ENCODE peak calls at places on chromosomes 6 and 20, in six cellular contexts. V is A172; T is stimulated activated naive CD4-positive, alpha-beta T cell; J is A549; C is activated CD8-positive, alpha-beta memory T cell treated with anti-CD3 and anti-CD28 coated beads, Interleukin-2, amount 50 U/mL, for 4 hours; K is fibroblast of the aortic adventitia. D is an unnamed sample.

GRCh38 chr6:143323729-143324465 is 126.6 kb downstream of the ADAT2 start:
- DNase-seq in V (peak), T (no peak), J (no peak), C (no peak), K (peak), D (no peak)

GRCh38 chr6:391559-392440 is at the start of gene IRF4:
- DNase-seq in V (no peak), T (peak), J (no peak), C (peak), K (no peak), D (no peak)

GRCh38 chr6:102619585-102619984 is 1226.1 kb downstream of the GRIK2 start:
- DNase-seq in V (peak), T (no peak), J (no peak), C (no peak), K (peak), D (no peak)

GRCh38 chr6:99589290-99589672 is 17.4 kb upstream of the PRDM13 start:
- DNase-seq in V (no peak), T (no peak), J (no peak), C (no peak), K (no peak), D (no peak)

GRCh38 chr20:44536139-44536538 is 14.3 kb upstream of the SERINC3 start:
- DNase-seq in V (no peak), T (no peak), J (no peak), C (no peak), K (no peak), D (no peak)

GRCh38 chr20:50744143-50744792 is 12.9 kb downstream of the PARD6B start:
- DNase-seq in V (peak), T (no peak), J (peak), C (no peak), K (peak), D (no peak)

GRCh38 chr6:6968731-6969552 is 138.8 kb upstream of the RREB1 start:
- DNase-seq in V (no peak), T (no peak), J (no peak), C (no peak), K (no peak), D (no peak)

GRCh38 chr6:15608406-15608805 is 54.4 kb downstream of the DTNBP1 start:
- DNase-seq in V (peak), T (no peak), J (peak), C (no peak), K (peak), D (no peak)

GRCh38 chr20:59816146-59816743 is 117.2 kb downstream of the SYCP2 start:
- DNase-seq in V (no peak), T (no peak), J (no peak), C (no peak), K (no peak), D (no peak)

GRCh38 chr20:34529742-34530141 is 13.5 kb downstream of the DYNLRB1 start:
- DNase-seq in V (no peak), T (no peak), J (no peak), C (no peak), K (no peak), D (no peak)

GRCh38 chr20:44759595-44759994 is 13.9 kb downstream of the KCNK15 start:
- DNase-seq in V (no peak), T (no peak), J (no peak), C (no peak), K (no peak), D (no peak)

GRCh38 chr6:163588211-163588919 is 173.8 kb downstream of the QKI start:
- DNase-seq in V (peak), T (no peak), J (no peak), C (no peak), K (no peak), D (no peak)

GRCh38 chr20:50020283-50020682 is 37.5 kb downstream of the SNAI1 start:
- DNase-seq in V (peak), T (no peak), J (peak), C (no peak), K (no peak), D (peak)

GRCh38 chr6:77638129-77638830 is 14.6 kb upstream of the MEI4 start:
- DNase-seq in V (no peak), T (no peak), J (no peak), C (no peak), K (no peak), D (no peak)

GRCh38 chr6:155710704-155711103 is 255.1 kb upstream of the NOX3 start:
- DNase-seq in V (no peak), T (no peak), J (no peak), C (no peak), K (no peak), D (no peak)

GRCh38 chr6:143034689-143035334 is 25.9 kb upstream of the AIG1 start:
- DNase-seq in V (no peak), T (no peak), J (no peak), C (no peak), K (no peak), D (no peak)

GRCh38 chr6:154491567-154492470 is 18.7 kb downstream of the CNKSR3 start:
- DNase-seq in V (no peak), T (no peak), J (no peak), C (no peak), K (no peak), D (no peak)

GRCh38 chr6:45300776-45301175 is 27.4 kb upstream of the RUNX2 start:
- DNase-seq in V (no peak), T (no peak), J (no peak), C (no peak), K (no peak), D (no peak)

GRCh38 chr6:26029570-26029856 is 57.7 kb upstream of the HFE start:
- DNase-seq in V (no peak), T (no peak), J (no peak), C (no peak), K (no peak), D (no peak)

D was measured in T-helper 1 cell.